ENCODE peak calls at places on chromosome 9, in seven cellular contexts. F is heart left ventricle; C is CD8-positive, alpha-beta T cell; O is mammary epithelial cell; L is left lung; H is stomach; I is OCI-LY7. G is an unnamed sample.

GRCh38 chr9:113634597-113635515 is 171.3 kb downstream of the RGS3 start:
- DNase-seq in C (no peak), H (no peak), L (peak; percentile 21), I (no peak), O (no peak), F (peak; percentile 14), G (peak; percentile 59)

GRCh38 chr9:93672622-93673270 is 96.4 kb downstream of the PHF2 start:
- DNase-seq in H (peak; percentile 14), F (peak; percentile 44), L (no peak), O (no peak), C (peak; percentile 23), I (no peak), G (peak; percentile 4)

GRCh38 chr9:394347-395052 is 179.8 kb downstream of the DOCK8 start:
- DNase-seq in H (no peak), C (no peak), O (no peak), L (no peak), I (no peak), F (no peak), G (no peak)

GRCh38 chr9:22383720-22384119 is 62.9 kb upstream of the DMRTA1 start:
- DNase-seq in H (no peak), F (no peak), L (no peak), C (no peak), I (no peak), O (peak; percentile 23), G (no peak)

GRCh38 chr9:84694248-84694647 is 24.7 kb downstream of the NTRK2 start:
- DNase-seq in C (no peak), H (no peak), L (no peak), I (no peak), O (no peak), F (no peak), G (no peak)

GRCh38 chr9:111979561-111979960 is 82.9 kb downstream of the UGCG start:
- DNase-seq in C (no peak), H (no peak), I (no peak), O (no peak), F (no peak), L (no peak), G (peak; percentile 62)

GRCh38 chr9:124477211-124478013 is 27.2 kb downstream of the ADGRD2 start:
- DNase-seq in C (no peak), I (no peak), L (no peak), O (peak; percentile 12), F (peak; percentile 46), H (no peak), G (no peak)

GRCh38 chr9:128340691-128341434 is 536 bp downstream of the SLC27A4 start:
- DNase-seq in F (peak; percentile 73), C (no peak), H (peak; percentile 27), L (no peak), O (no peak), I (no peak), G (no peak)

GRCh38 chr9:137269231-137269772 is 8.2 kb upstream of the TOR4A start:
- DNase-seq in F (peak; percentile 78), O (no peak), C (no peak), L (peak; percentile 76), H (peak; percentile 82), I (peak; percentile 82), G (no peak)

GRCh38 chr9:136117291-136118060 is 1.2 kb downstream of the TMEM250 start:
- DNase-seq in F (peak; percentile 75), C (no peak), O (no peak), I (peak; percentile 59), H (peak; percentile 63), L (no peak), G (peak; percentile 45)

GRCh38 chr9:98087420-98088354 is 31.2 kb downstream of the NANS start:
- DNase-seq in H (peak; percentile 59), I (no peak), C (peak; percentile 65), F (peak; percentile 70), L (peak; percentile 64), O (peak; percentile 12), G (no peak)

GRCh38 chr9:95406114-95406513 is 88.6 kb upstream of the FANCC start:
- DNase-seq in C (no peak), L (no peak), H (no peak), F (no peak), I (no peak), O (no peak), G (no peak)

GRCh38 chr9:99162759-99163364 is 57.9 kb downstream of the TGFBR1 start:
- DNase-seq in H (no peak), C (no peak), L (no peak), O (no peak), I (peak; percentile 56), F (no peak), G (no peak)

GRCh38 chr9:36905101-36906066 is 128.7 kb downstream of the PAX5 start:
- DNase-seq in I (no peak), L (no peak), C (no peak), H (no peak), F (no peak), O (no peak), G (no peak)
- TF ChIP-seq CTCF in I (peak; percentile 41), L (no peak), C (no peak), H (no peak), F (no peak), O (peak; percentile 9), G (no peak)

DNA sequence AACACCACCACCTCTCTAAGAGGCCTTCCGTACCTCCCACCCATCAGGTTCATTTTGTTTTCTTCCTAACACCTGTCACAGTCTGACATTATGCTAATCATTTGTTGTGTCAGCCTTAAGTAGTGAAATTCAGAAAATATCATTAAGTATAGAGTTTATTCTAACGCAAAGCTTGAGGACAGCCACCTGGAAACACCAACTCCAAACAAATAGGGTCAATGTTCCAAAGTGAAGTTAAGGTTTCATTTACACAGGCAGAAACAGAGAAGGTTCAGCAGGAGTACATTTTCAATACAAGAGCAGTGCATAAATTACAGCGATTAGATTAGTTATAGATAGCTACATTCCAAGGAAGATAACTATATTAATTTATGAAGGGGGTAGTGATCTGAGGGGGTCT is 1.3 kb upstream of the SMC5 start:
- DNase-seq in H (no peak), C (no peak), I (no peak), L (no peak), O (peak; percentile 6), F (no peak), G (no peak)
- H3K4me3 ChIP-seq in H (peak overlapping the region; percentile 66), C (peak overlapping the region; percentile 97), I (peak overlapping the region; percentile 89), L (peak overlapping the region; percentile 67), O (peak overlapping the region; percentile 87), F (peak overlapping the region; percentile 87), G (peak overlapping the region; percentile 79)

GRCh38 chr9:85741112-85741874 is 461 bp downstream of the AGTPBP1 start:
- DNase-seq in F (no peak), C (peak; percentile 71), H (peak; percentile 36), I (peak; percentile 65), O (peak; percentile 32), L (peak; percentile 60), G (peak; percentile 59)
- H3K27ac ChIP-seq in F (peak overlapping the region; percentile 86), C (peak overlapping the region; percentile 93), H (peak overlapping the region; percentile 89), I (peak overlapping the region; percentile 63), O (peak overlapping the region; percentile 80), L (peak overlapping the region; percentile 81), G (peak overlapping the region; percentile 89)

DNA sequence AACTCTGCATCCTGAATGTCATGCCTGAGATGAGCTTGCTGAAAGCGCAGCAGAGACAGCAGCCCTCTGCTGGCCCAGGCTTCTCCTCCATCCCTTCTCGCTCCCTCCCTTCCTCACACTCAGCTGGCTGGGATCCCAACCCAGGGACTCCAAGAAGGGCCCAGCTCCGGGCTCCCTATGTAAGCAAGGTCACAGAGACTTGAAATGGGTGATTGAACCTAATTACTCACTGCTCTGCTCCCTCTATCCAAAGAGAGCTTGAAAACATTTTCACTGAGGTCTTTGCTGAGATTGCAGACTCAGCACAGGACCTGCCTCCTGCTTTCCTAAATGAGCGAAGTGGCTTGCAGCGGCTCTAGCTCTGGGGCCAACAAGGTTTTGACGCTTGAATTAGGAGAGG is 42.8 kb downstream of the RAPGEF1 start:
- DNase-seq in F (no peak), H (peak; percentile 61), L (no peak), O (no peak), C (no peak), I (no peak), G (no peak)
- TF ChIP-seq CTCF in F (no peak), H (no peak), L (no peak), O (no peak), C (no peak), I (no peak), G (peak; percentile 26)

DNA sequence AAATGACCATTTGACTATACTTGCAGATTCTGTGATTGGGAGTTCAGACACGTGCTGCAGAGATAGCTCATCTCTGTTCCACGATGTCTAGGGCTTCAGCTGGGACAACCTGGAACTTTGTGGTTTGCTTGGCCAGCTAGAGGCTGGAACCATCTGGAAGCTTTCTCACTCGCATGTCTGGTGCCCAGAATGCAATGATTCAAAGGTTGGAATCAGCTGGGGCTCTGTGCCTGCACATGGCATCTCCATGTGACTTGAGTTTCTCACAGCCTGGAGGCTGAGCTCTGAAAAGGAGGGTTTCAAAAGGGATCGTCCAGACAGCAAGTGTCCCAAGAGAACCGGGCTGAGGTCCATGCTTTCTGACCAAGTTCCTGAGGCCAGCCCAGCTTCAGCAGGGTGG is 465.2 kb downstream of the GADD45G start:
- DNase-seq in O (no peak), H (no peak), I (no peak), F (no peak), C (no peak), L (no peak), G (no peak)
- H3K4me3 ChIP-seq in O (no peak overlapping the region), H (no peak overlapping the region), I (no peak overlapping the region), F (no peak overlapping the region), C (no peak overlapping the region), L (no peak overlapping the region), G (no peak overlapping the region)

DNA sequence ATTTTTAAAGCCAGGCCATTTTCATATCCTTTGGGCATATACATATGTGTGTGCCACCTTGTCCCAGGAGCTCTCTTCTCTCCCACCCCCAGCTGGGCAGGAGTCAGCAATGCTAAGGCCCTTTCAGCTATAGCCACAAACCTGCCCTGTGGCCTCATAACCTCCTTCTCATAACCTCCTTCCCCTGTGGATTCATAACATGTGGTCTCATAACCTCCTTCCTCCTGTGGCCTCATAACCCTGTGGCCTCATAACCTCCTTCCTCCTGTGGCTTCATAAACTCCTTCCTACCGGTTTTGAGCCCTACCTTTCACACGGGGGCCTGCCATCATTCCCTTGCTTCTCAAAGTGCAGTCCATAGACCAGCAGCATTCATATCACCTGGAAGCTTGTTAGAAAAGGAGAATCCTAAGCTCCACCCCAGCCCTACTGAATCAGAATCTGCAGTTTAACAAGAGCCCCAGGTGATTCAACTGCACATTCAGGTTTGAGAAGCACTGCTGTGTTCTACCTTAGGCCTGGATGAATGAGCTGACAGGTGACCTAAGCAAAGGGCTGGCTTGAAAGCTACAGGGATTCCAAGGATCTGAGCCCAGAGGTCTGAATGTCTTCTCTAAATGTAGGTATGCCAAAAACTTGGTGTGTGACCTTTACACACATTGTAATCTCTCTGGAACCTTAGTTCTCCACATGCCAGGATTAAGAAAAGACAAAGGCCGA is 41.9 kb upstream of the PLPP6 start:
- DNase-seq in H (no peak), L (no peak), F (no peak), O (peak; percentile 16), C (no peak), I (no peak), G (no peak)
- H3K27ac ChIP-seq in H (no peak overlapping the region), L (no peak overlapping the region), F (no peak overlapping the region), O (no peak overlapping the region), C (no peak overlapping the region), I (no peak overlapping the region), G (no peak overlapping the region)